ENCODE peak calls at places on chromosomes 5 and 9, in nine cellular contexts. One of them, this sample, is unnamed.

GRCh38 chr5:111635151-111635945 is 121.6 kb downstream of the NREP start:
- DNase-seq in left ventricle myocardium superior: peak; percentile 32
- DNase-seq in CD4-positive, alpha-beta T cell: no peak
- DNase-seq in Caki2: no peak
- DNase-seq in fibroblast of mammary gland: peak; percentile 11
- DNase-seq in stimulated activated CD4-positive, alpha-beta T cell treated with anti-CD3 and anti-CD28 coated beads, Interleukin-1b, Interleukin-23, amount 100 ng/mL, for 24 hours: no peak
- DNase-seq in iris pigment epithelial cell: peak; percentile 43
- DNase-seq in activated CD4-positive, alpha-beta T cell treated with anti-CD3 and anti-CD28 coated beads for 36 hours: no peak
- DNase-seq in ACHN: no peak
- DNase-seq in this sample: no peak

GRCh38 chr9:130927338-130927737 is 11.7 kb downstream of the FIBCD1 start:
- DNase-seq in Caki2: peak; percentile 81
- DNase-seq in fibroblast of mammary gland: no peak
- DNase-seq in CD4-positive, alpha-beta T cell: no peak
- DNase-seq in ACHN: peak; percentile 55
- DNase-seq in stimulated activated CD4-positive, alpha-beta T cell treated with anti-CD3 and anti-CD28 coated beads, Interleukin-1b, Interleukin-23, amount 100 ng/mL, for 24 hours: no peak
- DNase-seq in activated CD4-positive, alpha-beta T cell treated with anti-CD3 and anti-CD28 coated beads for 36 hours: no peak
- DNase-seq in iris pigment epithelial cell: no peak
- DNase-seq in left ventricle myocardium superior: no peak
- DNase-seq in this sample: no peak

GRCh38 chr5:65758546-65759144 is 36.6 kb downstream of the NLN start:
- DNase-seq in stimulated activated CD4-positive, alpha-beta T cell treated with anti-CD3 and anti-CD28 coated beads, Interleukin-1b, Interleukin-23, amount 100 ng/mL, for 24 hours: no peak
- DNase-seq in Caki2: no peak
- DNase-seq in CD4-positive, alpha-beta T cell: no peak
- DNase-seq in fibroblast of mammary gland: no peak
- DNase-seq in ACHN: no peak
- DNase-seq in activated CD4-positive, alpha-beta T cell treated with anti-CD3 and anti-CD28 coated beads for 36 hours: no peak
- DNase-seq in left ventricle myocardium superior: no peak
- DNase-seq in iris pigment epithelial cell: no peak
- DNase-seq in this sample: no peak

GRCh38 chr9:90002299-90003045 is 397.7 kb downstream of the GADD45G start:
- DNase-seq in CD4-positive, alpha-beta T cell: no peak
- DNase-seq in left ventricle myocardium superior: no peak
- DNase-seq in activated CD4-positive, alpha-beta T cell treated with anti-CD3 and anti-CD28 coated beads for 36 hours: no peak
- DNase-seq in fibroblast of mammary gland: no peak
- DNase-seq in ACHN: no peak
- DNase-seq in Caki2: no peak
- DNase-seq in stimulated activated CD4-positive, alpha-beta T cell treated with anti-CD3 and anti-CD28 coated beads, Interleukin-1b, Interleukin-23, amount 100 ng/mL, for 24 hours: no peak
- DNase-seq in iris pigment epithelial cell: no peak
- DNase-seq in this sample: no peak

GRCh38 chr5:157520911-157521703 is 54.5 kb downstream of the ADAM19 start:
- DNase-seq in activated CD4-positive, alpha-beta T cell treated with anti-CD3 and anti-CD28 coated beads for 36 hours: no peak
- DNase-seq in CD4-positive, alpha-beta T cell: no peak
- DNase-seq in fibroblast of mammary gland: peak; percentile 73
- DNase-seq in Caki2: no peak
- DNase-seq in stimulated activated CD4-positive, alpha-beta T cell treated with anti-CD3 and anti-CD28 coated beads, Interleukin-1b, Interleukin-23, amount 100 ng/mL, for 24 hours: no peak
- DNase-seq in iris pigment epithelial cell: peak; percentile 81
- DNase-seq in left ventricle myocardium superior: peak; percentile 54
- DNase-seq in ACHN: no peak
- DNase-seq in this sample: no peak

GRCh38 chr5:50593681-50594080 is 72.8 kb upstream of the PARP8 start:
- DNase-seq in ACHN: no peak
- DNase-seq in left ventricle myocardium superior: no peak
- DNase-seq in activated CD4-positive, alpha-beta T cell treated with anti-CD3 and anti-CD28 coated beads for 36 hours: peak; percentile 23
- DNase-seq in stimulated activated CD4-positive, alpha-beta T cell treated with anti-CD3 and anti-CD28 coated beads, Interleukin-1b, Interleukin-23, amount 100 ng/mL, for 24 hours: no peak
- DNase-seq in Caki2: no peak
- DNase-seq in iris pigment epithelial cell: no peak
- DNase-seq in CD4-positive, alpha-beta T cell: no peak
- DNase-seq in fibroblast of mammary gland: peak; percentile 4
- DNase-seq in this sample: no peak

GRCh38 chr5:161498531-161498930 is 48.0 kb downstream of the GABRB2 start:
- DNase-seq in Caki2: no peak
- DNase-seq in iris pigment epithelial cell: no peak
- DNase-seq in ACHN: no peak
- DNase-seq in fibroblast of mammary gland: no peak
- DNase-seq in activated CD4-positive, alpha-beta T cell treated with anti-CD3 and anti-CD28 coated beads for 36 hours: no peak
- DNase-seq in CD4-positive, alpha-beta T cell: no peak
- DNase-seq in left ventricle myocardium superior: no peak
- DNase-seq in stimulated activated CD4-positive, alpha-beta T cell treated with anti-CD3 and anti-CD28 coated beads, Interleukin-1b, Interleukin-23, amount 100 ng/mL, for 24 hours: no peak
- DNase-seq in this sample: peak; percentile 15

GRCh38 chr5:28014779-28015178 is 976.4 kb upstream of the CDH9 start:
- DNase-seq in iris pigment epithelial cell: peak; percentile 5
- DNase-seq in fibroblast of mammary gland: peak; percentile 6
- DNase-seq in left ventricle myocardium superior: no peak
- DNase-seq in stimulated activated CD4-positive, alpha-beta T cell treated with anti-CD3 and anti-CD28 coated beads, Interleukin-1b, Interleukin-23, amount 100 ng/mL, for 24 hours: no peak
- DNase-seq in Caki2: no peak
- DNase-seq in activated CD4-positive, alpha-beta T cell treated with anti-CD3 and anti-CD28 coated beads for 36 hours: peak; percentile 14
- DNase-seq in CD4-positive, alpha-beta T cell: no peak
- DNase-seq in ACHN: peak; percentile 23
- DNase-seq in this sample: peak; percentile 38

GRCh38 chr5:139812323-139812722 is 16.7 kb downstream of the PSD2 start:
- DNase-seq in Caki2: no peak
- DNase-seq in ACHN: no peak
- DNase-seq in CD4-positive, alpha-beta T cell: no peak
- DNase-seq in stimulated activated CD4-positive, alpha-beta T cell treated with anti-CD3 and anti-CD28 coated beads, Interleukin-1b, Interleukin-23, amount 100 ng/mL, for 24 hours: no peak
- DNase-seq in fibroblast of mammary gland: no peak
- DNase-seq in iris pigment epithelial cell: no peak
- DNase-seq in left ventricle myocardium superior: no peak
- DNase-seq in activated CD4-positive, alpha-beta T cell treated with anti-CD3 and anti-CD28 coated beads for 36 hours: no peak
- DNase-seq in this sample: no peak

GRCh38 chr5:19608434-19608833 is 379.6 kb downstream of the CDH18 start:
- DNase-seq in activated CD4-positive, alpha-beta T cell treated with anti-CD3 and anti-CD28 coated beads for 36 hours: no peak
- DNase-seq in CD4-positive, alpha-beta T cell: no peak
- DNase-seq in stimulated activated CD4-positive, alpha-beta T cell treated with anti-CD3 and anti-CD28 coated beads, Interleukin-1b, Interleukin-23, amount 100 ng/mL, for 24 hours: no peak
- DNase-seq in iris pigment epithelial cell: no peak
- DNase-seq in left ventricle myocardium superior: no peak
- DNase-seq in Caki2: peak; percentile 6
- DNase-seq in ACHN: peak; percentile 15
- DNase-seq in fibroblast of mammary gland: peak; percentile 1
- DNase-seq in this sample: peak; percentile 63

GRCh38 chr5:161544350-161544765 is 2.2 kb downstream of the GABRB2 start:
- DNase-seq in left ventricle myocardium superior: peak; percentile 27
- DNase-seq in activated CD4-positive, alpha-beta T cell treated with anti-CD3 and anti-CD28 coated beads for 36 hours: peak; percentile 56
- DNase-seq in iris pigment epithelial cell: peak; percentile 54
- DNase-seq in Caki2: peak; percentile 33
- DNase-seq in stimulated activated CD4-positive, alpha-beta T cell treated with anti-CD3 and anti-CD28 coated beads, Interleukin-1b, Interleukin-23, amount 100 ng/mL, for 24 hours: no peak
- DNase-seq in fibroblast of mammary gland: peak; percentile 54
- DNase-seq in CD4-positive, alpha-beta T cell: no peak
- DNase-seq in ACHN: peak; percentile 42
- DNase-seq in this sample: peak; percentile 40

GRCh38 chr5:55675119-55675518 is 37.0 kb downstream of the SLC38A9 start:
- DNase-seq in Caki2: no peak
- DNase-seq in iris pigment epithelial cell: no peak
- DNase-seq in ACHN: no peak
- DNase-seq in fibroblast of mammary gland: no peak
- DNase-seq in stimulated activated CD4-positive, alpha-beta T cell treated with anti-CD3 and anti-CD28 coated beads, Interleukin-1b, Interleukin-23, amount 100 ng/mL, for 24 hours: no peak
- DNase-seq in activated CD4-positive, alpha-beta T cell treated with anti-CD3 and anti-CD28 coated beads for 36 hours: no peak
- DNase-seq in CD4-positive, alpha-beta T cell: no peak
- DNase-seq in left ventricle myocardium superior: no peak
- DNase-seq in this sample: no peak